ENCODE peak calls at places on chromosomes 7 and 10, in five cellular contexts. R is body of pancreas, W is heart left ventricle, C is brain microvascular endothelial cell, M is HCT116. S is an unnamed sample.

GRCh38 chr7:105268056-105268455 is 120.7 kb downstream of the SRPK2 start:
- DNase-seq in R (no peak), W (no peak), C (peak; percentile 68), M (no peak), S (no peak)

GRCh38 chr7:4025694-4026615 is 656.1 kb upstream of the FOXK1 start:
- DNase-seq in R (no peak), W (no peak), C (no peak), M (no peak), S (no peak)

GRCh38 chr10:70191906-70192305 is 21.6 kb upstream of the SAR1A start:
- DNase-seq in R (no peak), W (no peak), C (peak; percentile 68), M (no peak), S (no peak)

GRCh38 chr10:62806246-62806645 is 1.7 kb downstream of the ADO start:
- DNase-seq in R (no peak), W (no peak), C (no peak), M (no peak), S (no peak)

GRCh38 chr10:44650576-44651394 is 260.4 kb upstream of the TMEM72 start:
- DNase-seq in R (no peak), W (peak; percentile 32), C (no peak), M (no peak), S (no peak)

GRCh38 chr7:76002139-76002538 is 7.7 kb upstream of the TMEM120A start:
- DNase-seq in R (no peak), W (no peak), C (no peak), M (no peak), S (no peak)

GRCh38 chr10:63206576-63206975 is 73.4 kb downstream of the NRBF2 start:
- DNase-seq in R (no peak), W (no peak), C (no peak), M (no peak), S (no peak)

GRCh38 chr7:94971051-94971867 is 63.9 kb downstream of the PPP1R9A start:
- DNase-seq in R (no peak), W (no peak), C (no peak), M (no peak), S (no peak)

GRCh38 chr10:112370424-112370819 is 3.5 kb upstream of the ACSL5 start:
- DNase-seq in R (no peak), W (no peak), C (no peak), M (no peak), S (no peak)

GRCh38 chr7:111424768-111425167 is 137.5 kb downstream of the IMMP2L start:
- DNase-seq in R (no peak), W (no peak), C (peak; percentile 4), M (no peak), S (no peak)

GRCh38 chr10:22460531-22461403 is 115.5 kb downstream of the SPAG6 start:
- DNase-seq in R (no peak), W (no peak), C (no peak), M (no peak), S (no peak)

GRCh38 chr10:25933653-25934608 is at the start of gene MYO3A:
- DNase-seq in R (peak; percentile 15), W (no peak), C (no peak), M (no peak), S (no peak)
- H3K4me3 ChIP-seq in R (no peak within 1 kb of the TSS), W (peak within 1 kb of the TSS; percentile 29), C (no peak within 1 kb of the TSS), M (no peak within 1 kb of the TSS), S (no peak within 1 kb of the TSS)

GRCh38 chr10:97100657-97101056 is 85.1 kb downstream of the SLIT1 start:
- DNase-seq in R (no peak), W (no peak), C (no peak), M (no peak), S (no peak)

GRCh38 chr10:97101166-97101940 is 84.4 kb downstream of the SLIT1 start:
- DNase-seq in R (no peak), W (no peak), C (no peak), M (no peak), S (no peak)

GRCh38 chr10:97102441-97102840 is 83.3 kb downstream of the SLIT1 start:
- DNase-seq in R (no peak), W (peak; percentile 74), C (no peak), M (no peak), S (no peak)

GRCh38 chr10:97106207-97106606 is 79.6 kb downstream of the SLIT1 start:
- DNase-seq in R (no peak), W (no peak), C (no peak), M (no peak), S (no peak)

DNA sequence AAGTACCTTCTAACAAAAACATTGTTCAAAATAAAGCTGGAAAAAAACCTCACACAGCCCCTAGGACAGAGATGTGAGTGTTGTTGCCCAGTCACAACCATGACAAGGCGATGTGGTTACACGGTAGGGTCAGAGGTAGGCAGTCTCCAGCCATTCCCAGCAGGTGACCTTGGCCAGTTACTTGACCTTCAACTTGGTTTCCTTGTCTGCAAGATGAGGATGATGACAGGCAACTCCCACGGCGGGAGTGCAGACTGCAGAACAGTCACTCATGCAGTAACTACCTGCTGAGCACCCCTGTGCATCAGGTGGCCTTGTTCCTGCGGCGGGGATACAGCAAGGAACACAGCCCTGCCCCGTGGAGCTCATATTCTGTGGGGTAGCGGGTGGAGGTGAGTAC is 82.1 kb downstream of the SLIT1 start:
- DNase-seq in R (no peak), W (no peak), C (no peak), M (no peak), S (no peak)
- H3K27me3 ChIP-seq in R (no peaks in the 10 kb centered on the region), W (no peaks in the 10 kb centered on the region), C (no peaks in the 10 kb centered on the region), M (peaks cover 10% of the 10 kb centered on the region), S (no peaks in the 10 kb centered on the region)

GRCh38 chr10:12481956-12482355 is 132.6 kb downstream of the CAMK1D start:
- DNase-seq in R (no peak), W (no peak), C (no peak), M (no peak), S (no peak)
- H3K4me3 ChIP-seq in R (no peak overlapping the region), W (no peak overlapping the region), C (no peak overlapping the region), M (no peak overlapping the region), S (no peak overlapping the region)

DNA sequence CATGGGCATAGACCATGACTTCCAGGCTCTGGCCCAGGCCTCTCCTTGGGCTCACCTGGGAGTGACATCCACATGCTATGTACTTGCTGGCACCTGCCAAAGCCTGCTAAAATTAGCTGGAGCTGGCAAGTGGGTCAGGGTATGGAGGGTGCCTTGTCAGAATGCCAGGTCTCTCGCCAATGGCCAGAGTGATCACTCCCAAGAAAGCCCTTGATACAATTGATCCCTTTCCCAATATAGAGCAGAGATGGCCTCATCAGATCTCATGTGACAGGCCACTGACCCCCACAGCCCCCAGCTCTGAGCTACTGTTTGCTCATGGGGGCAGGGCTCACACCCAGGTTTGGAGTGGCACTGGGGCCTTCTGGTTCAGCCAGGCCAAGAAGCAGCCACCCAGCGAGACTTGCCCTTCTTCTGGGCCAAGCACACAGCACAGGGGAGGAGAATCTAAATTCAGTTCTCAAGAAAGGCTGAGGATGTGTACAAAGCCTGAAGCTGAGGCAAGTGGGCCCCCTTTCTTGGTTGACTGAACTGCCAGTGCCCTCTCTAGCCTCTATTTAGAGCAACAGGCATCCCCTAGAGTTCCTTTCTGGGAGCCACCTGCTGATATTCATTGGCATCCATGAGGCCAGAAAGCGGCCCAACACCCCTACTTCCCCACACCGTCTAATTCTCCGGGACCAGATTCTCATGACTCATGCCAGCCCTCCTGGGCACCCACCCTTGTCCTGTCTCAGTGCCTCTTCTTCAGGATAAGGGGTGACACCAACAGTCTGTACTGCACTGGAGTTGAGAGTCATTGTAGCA is 18.9 kb upstream of the MYL7 start:
- DNase-seq in R (no peak), W (no peak), C (no peak), M (no peak), S (peak; percentile 95)
- H3K27me3 ChIP-seq in R (no peaks in the 10 kb centered on the region), W (no peaks in the 10 kb centered on the region), C (no peaks in the 10 kb centered on the region), M (no peaks in the 10 kb centered on the region), S (no peaks in the 10 kb centered on the region)

GRCh38 chr7:134084488-134085144 is 42.5 kb upstream of the LRGUK start:
- DNase-seq in R (no peak), W (no peak), C (no peak), M (no peak), S (no peak)
- H3K4me3 ChIP-seq in R (no peak overlapping the region), W (no peak overlapping the region), C (no peak overlapping the region), M (no peak overlapping the region), S (no peak overlapping the region)